ENCODE peak calls at places on chromosomes 4 and X, in five cellular contexts. One of them, this sample, is unnamed.

GRCh38 chr4:184282251-184282713 is 64.6 kb upstream of the ENPP6 start:
- DNase-seq in stomach: peak; percentile 63
- DNase-seq in psoas muscle: no peak
- DNase-seq in left lung: no peak
- DNase-seq in lower lobe of right lung: peak; percentile 66
- DNase-seq in this sample: no peak

GRCh38 chr4:35125995-35126712 is 1118.2 kb downstream of the ARAP2 start:
- DNase-seq in lower lobe of right lung: no peak
- DNase-seq in stomach: no peak
- DNase-seq in left lung: no peak
- DNase-seq in psoas muscle: no peak
- DNase-seq in this sample: no peak

GRCh38 chr4:80201326-80202151 is 4.2 kb downstream of the PRDM8 start:
- DNase-seq in lower lobe of right lung: peak; percentile 65
- DNase-seq in left lung: peak; percentile 74
- DNase-seq in psoas muscle: no peak
- DNase-seq in stomach: no peak
- DNase-seq in this sample: no peak

GRCh38 chr4:7196283-7196651 is 3.9 kb downstream of the SORCS2 start:
- DNase-seq in lower lobe of right lung: peak; percentile 31
- DNase-seq in psoas muscle: no peak
- DNase-seq in left lung: no peak
- DNase-seq in stomach: no peak
- DNase-seq in this sample: peak; percentile 1

GRCh38 chr4:183094393-183095198 is 4.5 kb upstream of the WWC2 start:
- DNase-seq in lower lobe of right lung: no peak
- DNase-seq in left lung: no peak
- DNase-seq in psoas muscle: no peak
- DNase-seq in stomach: no peak
- DNase-seq in this sample: no peak

GRCh38 chrX:48972214-48973164 is 845 bp upstream of the KCND1 start:
- DNase-seq in lower lobe of right lung: no peak
- DNase-seq in psoas muscle: no peak
- DNase-seq in left lung: no peak
- DNase-seq in stomach: peak; percentile 40
- DNase-seq in this sample: peak; percentile 47

GRCh38 chrX:130836447-130836846 is 66.6 kb downstream of the ENOX2 start:
- DNase-seq in psoas muscle: no peak
- DNase-seq in lower lobe of right lung: no peak
- DNase-seq in stomach: no peak
- DNase-seq in left lung: no peak
- DNase-seq in this sample: no peak

GRCh38 chrX:150352114-150352513 is 11.0 kb upstream of the MAMLD1 start:
- DNase-seq in stomach: no peak
- DNase-seq in left lung: no peak
- DNase-seq in lower lobe of right lung: no peak
- DNase-seq in psoas muscle: no peak
- DNase-seq in this sample: no peak

GRCh38 chr4:1366371-1367229 is 19.6 kb downstream of the UVSSA start:
- DNase-seq in stomach: no peak
- DNase-seq in psoas muscle: peak; percentile 45
- DNase-seq in lower lobe of right lung: peak; percentile 40
- DNase-seq in left lung: peak; percentile 67
- DNase-seq in this sample: peak; percentile 19

GRCh38 chr4:16858275-16858752 is 40.1 kb downstream of the LDB2 start:
- DNase-seq in lower lobe of right lung: no peak
- DNase-seq in psoas muscle: no peak
- DNase-seq in stomach: no peak
- DNase-seq in left lung: no peak
- DNase-seq in this sample: no peak

GRCh38 chr4:156686120-156686519 is 285.5 kb downstream of the PDGFC start:
- DNase-seq in stomach: no peak
- DNase-seq in left lung: no peak
- DNase-seq in psoas muscle: no peak
- DNase-seq in lower lobe of right lung: no peak
- DNase-seq in this sample: no peak

GRCh38 chr4:183691006-183691405 is 31.9 kb downstream of the TRAPPC11 start:
- DNase-seq in left lung: no peak
- DNase-seq in psoas muscle: no peak
- DNase-seq in stomach: no peak
- DNase-seq in lower lobe of right lung: no peak
- DNase-seq in this sample: no peak

GRCh38 chr4:80126435-80126834 is 53.4 kb upstream of the ANTXR2 start:
- DNase-seq in lower lobe of right lung: no peak
- DNase-seq in psoas muscle: no peak
- DNase-seq in stomach: no peak
- DNase-seq in left lung: no peak
- DNase-seq in this sample: no peak

GRCh38 chr4:163251204-163251603 is 81.2 kb downstream of the NPY1R start:
- DNase-seq in psoas muscle: no peak
- DNase-seq in lower lobe of right lung: no peak
- DNase-seq in left lung: no peak
- DNase-seq in stomach: no peak
- DNase-seq in this sample: no peak

DNA sequence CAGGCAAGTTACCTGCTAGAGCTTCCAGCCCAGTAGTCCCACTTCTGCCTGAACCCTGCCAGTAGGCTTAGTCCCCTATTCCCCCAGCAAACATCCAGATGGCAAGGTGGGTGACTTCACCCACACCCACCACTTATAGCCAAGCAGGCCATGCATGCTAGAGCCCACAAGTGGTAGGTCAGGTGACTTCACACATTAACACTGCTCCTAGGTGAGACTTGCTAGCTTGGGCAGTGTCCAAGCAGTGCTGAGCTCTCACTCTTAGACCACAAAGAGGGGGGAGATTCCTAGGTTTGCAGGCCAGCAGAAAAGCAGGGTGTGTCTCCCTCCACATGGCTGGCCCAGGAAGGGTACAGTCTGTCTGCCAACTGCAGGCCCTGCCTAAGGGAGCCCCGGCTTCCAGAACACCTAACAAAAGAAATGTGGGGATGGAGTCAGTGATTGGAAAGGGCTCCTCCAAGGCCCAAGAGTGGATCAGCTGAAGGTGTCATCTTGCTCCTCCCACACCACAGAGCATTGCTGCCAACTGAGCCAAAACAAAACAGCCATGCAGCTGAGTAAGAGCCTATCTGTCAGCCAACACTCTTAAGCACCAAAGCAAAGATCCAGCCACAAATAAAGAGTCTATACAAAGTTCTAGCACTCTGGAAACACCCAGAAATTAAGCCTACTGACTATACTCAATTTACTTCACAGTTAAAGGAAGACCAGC is 158.1 kb upstream of the USP38 start:
- DNase-seq in psoas muscle: no peak
- DNase-seq in lower lobe of right lung: no peak
- DNase-seq in left lung: no peak
- DNase-seq in stomach: no peak
- DNase-seq in this sample: no peak
- TF ChIP-seq CTCF in psoas muscle: no peak
- TF ChIP-seq CTCF in lower lobe of right lung: no peak
- TF ChIP-seq CTCF in left lung: no peak
- TF ChIP-seq CTCF in stomach: no peak
- TF ChIP-seq CTCF in this sample: no peak

GRCh38 chrX:107738768-107739167 is 36.8 kb downstream of the TSC22D3 start:
- DNase-seq in psoas muscle: no peak
- DNase-seq in lower lobe of right lung: no peak
- DNase-seq in stomach: no peak
- DNase-seq in left lung: no peak
- DNase-seq in this sample: no peak
- H3K4me3 ChIP-seq in psoas muscle: no peak overlapping the region
- H3K4me3 ChIP-seq in lower lobe of right lung: no peak overlapping the region
- H3K4me3 ChIP-seq in stomach: no peak overlapping the region
- H3K4me3 ChIP-seq in left lung: no peak overlapping the region
- H3K4me3 ChIP-seq in this sample: no peak overlapping the region

DNA sequence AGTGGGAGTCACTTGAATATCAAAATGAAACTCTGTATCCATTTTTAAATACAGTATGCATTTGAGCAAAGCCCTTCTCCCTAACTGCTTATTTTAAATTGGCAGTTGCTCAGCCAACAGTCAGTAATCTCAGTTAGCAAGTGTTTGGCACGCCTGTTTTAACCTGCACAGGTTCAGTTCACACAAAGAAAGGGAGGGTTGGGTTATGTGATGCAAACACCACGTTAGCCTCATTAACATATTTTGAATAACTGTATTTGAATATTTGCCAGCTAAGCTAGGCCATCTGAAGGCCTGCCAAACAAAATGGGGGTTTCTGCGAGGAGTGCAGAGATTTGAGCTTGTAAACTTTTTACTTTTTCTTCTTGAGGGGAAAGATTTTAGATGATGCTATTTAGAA is 19.8 kb downstream of the GAB1 start:
- DNase-seq in left lung: no peak
- DNase-seq in psoas muscle: no peak
- DNase-seq in stomach: no peak
- DNase-seq in lower lobe of right lung: no peak
- DNase-seq in this sample: no peak
- H3K4me1 ChIP-seq in left lung: peaks cover 83% of the 10 kb centered on the region
- H3K4me1 ChIP-seq in psoas muscle: peaks cover 92% of the 10 kb centered on the region
- H3K4me1 ChIP-seq in stomach: peaks cover 68% of the 10 kb centered on the region
- H3K4me1 ChIP-seq in lower lobe of right lung: peaks cover 92% of the 10 kb centered on the region
- H3K4me1 ChIP-seq in this sample: peaks cover 73% of the 10 kb centered on the region

GRCh38 chr4:121144021-121144420 is 20.1 kb downstream of the TNIP3 start:
- DNase-seq in lower lobe of right lung: no peak
- DNase-seq in psoas muscle: no peak
- DNase-seq in left lung: no peak
- DNase-seq in stomach: no peak
- DNase-seq in this sample: no peak
- TF ChIP-seq CTCF in lower lobe of right lung: no peak
- TF ChIP-seq CTCF in psoas muscle: no peak
- TF ChIP-seq CTCF in left lung: no peak
- TF ChIP-seq CTCF in stomach: no peak
- TF ChIP-seq CTCF in this sample: no peak

GRCh38 chr4:139606600-139607301 is 50.7 kb upstream of the SETD7 start:
- DNase-seq in stomach: no peak
- DNase-seq in left lung: no peak
- DNase-seq in lower lobe of right lung: no peak
- DNase-seq in psoas muscle: no peak
- DNase-seq in this sample: no peak
- H3K4me3 ChIP-seq in stomach: no peak overlapping the region
- H3K4me3 ChIP-seq in left lung: peak overlapping the region; percentile 11
- H3K4me3 ChIP-seq in lower lobe of right lung: peak overlapping the region; percentile 29
- H3K4me3 ChIP-seq in psoas muscle: peak overlapping the region; percentile 49
- H3K4me3 ChIP-seq in this sample: no peak overlapping the region

This sample was measured in pancreas.